ENCODE peak calls at places on chromosomes 5 and 9, in seven cellular contexts. M, R, Q, G, B, A and L are unnamed samples.

GRCh38 chr9:106883626-106884190 is 20.7 kb downstream of the ZNF462 start:
- DNase-seq in B (no peak), G (no peak), Q (no peak), R (no peak), A (no peak), M (no peak), L (no peak)

GRCh38 chr5:58019614-58020013 is 440.3 kb downstream of the PLK2 start:
- DNase-seq in G (no peak), A (no peak), Q (no peak), B (peak; percentile 28), R (peak; percentile 27), M (no peak), L (no peak)

GRCh38 chr9:108551030-108551964 is 304.5 kb downstream of the ACTL7B start:
- DNase-seq in B (no peak), A (no peak), G (peak; percentile 40), Q (peak; percentile 27), M (no peak), R (no peak), L (no peak)

GRCh38 chr5:152270117-152270516 is 135.0 kb downstream of the NMUR2 start:
- DNase-seq in M (no peak), Q (no peak), A (no peak), G (no peak), B (no peak), R (no peak), L (no peak)

GRCh38 chr5:83031391-83031790 is 45.8 kb downstream of the TMEM167A start:
- DNase-seq in M (no peak), Q (no peak), B (no peak), R (no peak), A (no peak), G (no peak), L (no peak)

GRCh38 chr9:20563917-20564316 is 58.4 kb downstream of the MLLT3 start:
- DNase-seq in Q (no peak), M (no peak), R (no peak), B (no peak), G (no peak), A (no peak), L (no peak)

GRCh38 chr5:56658972-56659371 is 156.4 kb upstream of the MAP3K1 start:
- DNase-seq in A (no peak), G (no peak), B (no peak), Q (no peak), M (no peak), R (no peak), L (no peak)

GRCh38 chr9:35605336-35606137 is 475 bp downstream of the TESK1 start:
- DNase-seq in B (peak; percentile 67), Q (peak; percentile 83), M (no peak), R (no peak), G (peak; percentile 69), A (peak; percentile 60), L (peak; percentile 39)

GRCh38 chr9:33924978-33925797 is 108.2 kb downstream of the UBE2R2 start:
- DNase-seq in Q (no peak), B (peak; percentile 54), G (peak; percentile 71), A (peak; percentile 52), M (no peak), R (peak; percentile 67), L (peak; percentile 39)

GRCh38 chr5:158390556-158390955 is 531.6 kb upstream of the CLINT1 start:
- DNase-seq in G (no peak), R (no peak), Q (no peak), M (no peak), A (no peak), B (no peak), L (no peak)

GRCh38 chr5:83377131-83377865 is 94.2 kb upstream of the VCAN start:
- DNase-seq in B (no peak), M (no peak), G (no peak), Q (no peak), R (no peak), A (no peak), L (no peak)

GRCh38 chr5:99037668-99038067 is 108.9 kb upstream of the CHD1 start:
- DNase-seq in G (no peak), M (no peak), A (no peak), R (peak; percentile 43), Q (no peak), B (no peak), L (no peak)

GRCh38 chr9:86282979-86283535 is 719 bp upstream of the ISCA1 start:
- DNase-seq in M (no peak), G (peak; percentile 8), R (no peak), A (peak; percentile 5), Q (no peak), B (no peak), L (peak; percentile 95)

GRCh38 chr5:122262107-122262506 is 49.9 kb upstream of the SNCAIP start:
- DNase-seq in G (no peak), M (no peak), R (no peak), Q (no peak), A (no peak), B (no peak), L (no peak)

GRCh38 chr5:122195784-122196394 is 66.5 kb downstream of the ZNF474 start:
- DNase-seq in B (no peak), A (no peak), Q (no peak), G (peak; percentile 19), M (no peak), R (no peak), L (peak; percentile 47)

GRCh38 chr9:12784461-12785250 is 9.8 kb downstream of the LURAP1L start:
- DNase-seq in A (no peak), M (no peak), Q (no peak), B (no peak), G (peak; percentile 44), R (peak; percentile 64), L (no peak)

GRCh38 chr5:99019254-99019653 is 90.4 kb upstream of the CHD1 start:
- DNase-seq in M (no peak), B (no peak), Q (no peak), A (no peak), R (no peak), G (no peak), L (no peak)

GRCh38 chr9:20209421-20210340 is 412.6 kb downstream of the MLLT3 start:
- DNase-seq in G (no peak), Q (no peak), R (no peak), M (no peak), A (no peak), B (no peak), L (no peak)

GRCh38 chr5:17401509-17402290 is 96.3 kb upstream of the TAF11L2 start:
- DNase-seq in M (no peak), A (no peak), Q (no peak), R (no peak), G (no peak), B (no peak), L (no peak)

GRCh38 chr9:125397736-125398135 is 136.1 kb downstream of the GAPVD1 start:
- DNase-seq in A (no peak), M (no peak), Q (no peak), G (no peak), B (no peak), R (no peak), L (no peak)

GRCh38 chr5:17343675-17344074 is 126.2 kb downstream of the BASP1 start:
- DNase-seq in M (no peak), A (peak; percentile 13), R (no peak), Q (no peak), G (peak; percentile 69), B (no peak), L (no peak)

DNA sequence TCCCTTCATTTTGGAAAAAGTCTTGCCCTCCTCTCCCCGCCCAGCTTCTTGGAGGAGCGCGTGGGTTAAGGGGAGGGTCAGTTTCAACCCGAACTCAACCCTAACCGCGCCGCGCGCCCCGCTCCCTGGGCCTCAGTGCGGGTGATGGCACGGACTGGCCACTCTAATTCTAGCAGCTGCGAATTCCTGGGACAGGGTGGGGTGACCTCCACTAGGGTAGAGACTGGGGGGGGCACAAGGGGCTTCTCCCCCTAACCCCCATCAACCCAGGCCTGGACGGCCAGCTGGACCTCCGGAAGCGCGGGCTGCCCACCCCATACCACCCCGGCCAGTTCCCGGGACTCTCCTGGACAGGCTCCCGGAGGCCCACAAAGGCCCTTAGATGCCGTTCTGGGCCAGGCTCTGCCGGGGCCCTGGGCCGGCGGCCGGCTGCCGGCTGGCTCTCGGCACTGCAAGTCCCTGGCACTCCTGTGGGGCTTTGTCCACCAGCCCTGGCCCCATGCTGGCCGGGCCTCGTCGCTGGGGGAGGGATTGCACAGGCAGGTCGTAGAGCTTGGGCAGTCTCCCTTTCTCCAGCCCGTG is 7.2 kb upstream of the PSD2 start:
- DNase-seq in R (no peak), B (peak; percentile 56), Q (peak; percentile 87), G (no peak), A (no peak), M (peak; percentile 16), L (no peak)
- TF ChIP-seq POLR2A in R (no peak), B (no peak), Q (no peak), G (no peak), A (no peak), M (no peak), L (no peak)

DNA sequence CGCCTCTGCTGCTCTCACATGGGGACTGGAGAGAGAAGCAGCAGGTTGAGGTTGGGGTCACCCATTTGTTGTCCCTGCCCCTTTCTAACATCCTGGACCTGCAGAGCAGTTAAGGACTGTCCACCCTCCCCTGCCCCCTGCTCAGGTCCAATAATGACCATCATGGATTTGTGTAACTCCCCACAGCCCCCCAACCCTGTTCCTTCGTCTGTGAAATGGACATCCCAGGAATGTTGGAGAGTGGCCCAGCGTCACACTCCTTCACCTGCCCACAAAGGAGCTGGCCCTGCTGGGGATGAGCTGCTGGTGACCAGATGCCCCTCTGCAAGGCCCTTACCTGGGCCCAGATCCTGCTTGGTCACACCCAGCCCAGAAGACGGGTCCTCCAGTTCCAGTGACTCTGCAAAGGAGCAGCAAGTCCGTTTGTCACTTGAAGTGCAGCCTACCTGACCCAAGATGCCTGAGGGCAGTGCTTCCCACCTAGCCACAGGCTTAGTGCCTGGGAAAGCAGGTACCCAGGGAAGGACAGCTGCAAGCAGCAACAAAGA is 10.4 kb downstream of the CD74 start:
- DNase-seq in Q (no peak), G (no peak), B (no peak), R (no peak), M (no peak), A (no peak), L (no peak)
- TF ChIP-seq POLR2A in Q (no peak), G (no peak), B (no peak), R (no peak), M (no peak), A (peak; percentile 89), L (no peak)

GRCh38 chr5:94888674-94889073 is 270.2 kb downstream of the SLF1 start:
- DNase-seq in B (no peak), R (no peak), G (no peak), A (no peak), Q (no peak), M (no peak), L (no peak)
- TF ChIP-seq POLR2A in B (no peak), R (no peak), G (no peak), A (no peak), Q (no peak), M (no peak), L (no peak)

GRCh38 chr5:72602696-72603685 is 95.8 kb upstream of the ZNF366 start:
- DNase-seq in B (no peak), A (no peak), R (no peak), G (no peak), Q (no peak), M (no peak), L (no peak)

GRCh38 chr5:72606525-72606924 is 99.3 kb upstream of the ZNF366 start:
- DNase-seq in B (no peak), Q (no peak), G (no peak), A (no peak), M (no peak), R (no peak), L (no peak)

GRCh38 chr5:72607381-72607780 is 100.2 kb upstream of the ZNF366 start:
- DNase-seq in R (no peak), Q (no peak), M (no peak), G (no peak), A (no peak), B (no peak), L (no peak)

GRCh38 chr5:72601861-72602260 is 94.7 kb upstream of the ZNF366 start:
- DNase-seq in Q (no peak), B (no peak), A (no peak), M (no peak), G (no peak), R (no peak), L (no peak)

GRCh38 chr5:72604111-72604792 is 97.0 kb upstream of the ZNF366 start:
- DNase-seq in M (no peak), Q (no peak), B (no peak), A (no peak), G (no peak), R (no peak), L (no peak)
- TF ChIP-seq POLR2A in M (no peak), Q (no peak), B (no peak), A (no peak), G (no peak), R (no peak), L (no peak)